ENCODE peak calls at places on chromosomes 3 and 15, in seven cellular contexts. W is SK-MEL-5; O is OCI-LY7; C is cortex of kidney; L is CD4-positive, alpha-beta T cell; J is ecto neural progenitor cell; A is astrocyte of the spinal cord. I is an unnamed sample.

GRCh38 chr15:66170716-66171115 is 82.8 kb downstream of the MEGF11 start:
- DNase-seq in W (no peak), O (no peak), C (no peak), L (no peak), J (no peak), A (no peak), I (no peak)

GRCh38 chr3:65595997-65596300 is 442.8 kb downstream of the MAGI1 start:
- DNase-seq in W (no peak), O (no peak), C (no peak), L (no peak), J (no peak), A (no peak), I (no peak)

GRCh38 chr15:72168131-72168825 is 29.3 kb downstream of the GRAMD2A start:
- DNase-seq in W (no peak), O (no peak), C (no peak), L (no peak), J (no peak), A (peak; percentile 66), I (no peak)

GRCh38 chr15:39242345-39242744 is 338.5 kb upstream of the THBS1 start:
- DNase-seq in W (no peak), O (no peak), C (no peak), L (no peak), J (no peak), A (peak; percentile 85), I (no peak)

GRCh38 chr15:54636147-54636546 is 560.6 kb downstream of the RSL24D1 start:
- DNase-seq in W (no peak), O (no peak), C (no peak), L (no peak), J (no peak), A (no peak), I (no peak)

GRCh38 chr3:30368978-30369377 is 237.4 kb upstream of the TGFBR2 start:
- DNase-seq in W (no peak), O (no peak), C (no peak), L (no peak), J (no peak), A (peak; percentile 59), I (no peak)

GRCh38 chr3:190848891-190849290 is 13.6 kb downstream of the GMNC start:
- DNase-seq in W (no peak), O (no peak), C (no peak), L (no peak), J (no peak), A (no peak), I (no peak)

GRCh38 chr3:143831208-143831607 is 17.1 kb downstream of the SLC9A9 start:
- DNase-seq in W (no peak), O (no peak), C (no peak), L (no peak), J (no peak), A (peak; percentile 50), I (no peak)

GRCh38 chr15:70765504-70766281 is 2.3 kb upstream of the UACA start:
- DNase-seq in W (no peak), O (no peak), C (no peak), L (no peak), J (no peak), A (peak; percentile 73), I (no peak)

GRCh38 chr3:141366285-141367037 is 1.8 kb upstream of the ZBTB38 start:
- DNase-seq in W (peak; percentile 13), O (no peak), C (no peak), L (no peak), J (no peak), A (peak; percentile 95), I (no peak)

GRCh38 chr3:7025581-7026300 is 164.8 kb downstream of the GRM7 start:
- DNase-seq in W (no peak), O (no peak), C (no peak), L (no peak), J (no peak), A (no peak), I (no peak)

GRCh38 chr3:38630070-38630469 is 19.4 kb downstream of the SCN5A start:
- DNase-seq in W (no peak), O (no peak), C (no peak), L (no peak), J (no peak), A (no peak), I (no peak)

GRCh38 chr3:137360531-137361201 is 402.9 kb downstream of the IL20RB start:
- DNase-seq in W (no peak), O (no peak), C (no peak), L (no peak), J (no peak), A (no peak), I (no peak)

GRCh38 chr15:72991026-72991425 is 61.2 kb upstream of the NEO1 start:
- DNase-seq in W (no peak), O (no peak), C (no peak), L (no peak), J (no peak), A (no peak), I (no peak)

GRCh38 chr3:146040630-146041029 is 120.4 kb downstream of the PLOD2 start:
- DNase-seq in W (no peak), O (no peak), C (no peak), L (no peak), J (no peak), A (no peak), I (no peak)

GRCh38 chr15:90957105-90957790 is 2.6 kb downstream of the RCCD1 start:
- DNase-seq in W (no peak), O (no peak), C (no peak), L (no peak), J (peak; percentile 72), A (peak; percentile 41), I (no peak)

GRCh38 chr3:188061133-188061532 is 92.8 kb upstream of the LPP start:
- DNase-seq in W (peak; percentile 70), O (peak; percentile 75), C (no peak), L (no peak), J (no peak), A (peak; percentile 53), I (no peak)

GRCh38 chr3:4417449-4417848 is 49.6 kb downstream of the SUMF1 start:
- DNase-seq in W (peak; percentile 20), O (no peak), C (no peak), L (no peak), J (no peak), A (peak; percentile 84), I (peak; percentile 18)

GRCh38 chr3:34396288-34396687 is 597.9 kb downstream of the PDCD6IP start:
- DNase-seq in W (no peak), O (no peak), C (no peak), L (no peak), J (no peak), A (no peak), I (no peak)

GRCh38 chr3:190865828-190866227 is 3.3 kb upstream of the GMNC start:
- DNase-seq in W (peak; percentile 20), O (no peak), C (no peak), L (no peak), J (no peak), A (no peak), I (no peak)